ENCODE peak calls at places on chromosome 11, in six cellular contexts. L is mesendoderm; S is dorsolateral prefrontal cortex; N is CD8-positive, alpha-beta memory T cell; H is IMR-90; T is heart left ventricle. A is an unnamed sample.

GRCh38 chr11:118015385-118015841 is 29.2 kb downstream of the IL10RA start:
- DNase-seq in L (no peak), S (no peak), N (peak), H (no peak), T (no peak), A (no peak)

GRCh38 chr11:12086271-12087074 is 23.9 kb upstream of the MICAL2 start:
- DNase-seq in L (peak), S (no peak), N (no peak), H (peak), T (peak), A (no peak)

GRCh38 chr11:123306531-123306930 is 111.5 kb upstream of the CLMP start:
- DNase-seq in L (no peak), S (no peak), N (no peak), H (no peak), T (no peak), A (no peak)

GRCh38 chr11:46277313-46277622 is 194 bp upstream of the CREB3L1 start:
- DNase-seq in L (no peak), S (no peak), N (no peak), H (peak), T (peak), A (no peak)

GRCh38 chr11:94049351-94049750 is 28.2 kb downstream of the HEPHL1 start:
- DNase-seq in L (peak), S (no peak), N (no peak), H (no peak), T (no peak), A (no peak)

GRCh38 chr11:15170170-15170569 is 55.4 kb downstream of the INSC start:
- DNase-seq in L (no peak), S (no peak), N (no peak), H (peak), T (no peak), A (no peak)

GRCh38 chr11:37905707-37906417 is 1307.8 kb upstream of the RAG2 start:
- DNase-seq in L (no peak), S (no peak), N (no peak), H (no peak), T (no peak), A (no peak)

GRCh38 chr11:37623778-37624177 is 1025.7 kb upstream of the RAG2 start:
- DNase-seq in L (no peak), S (no peak), N (no peak), H (no peak), T (no peak), A (no peak)

GRCh38 chr11:102360681-102361080 is 13.7 kb downstream of the BIRC2 start:
- DNase-seq in L (no peak), S (no peak), N (no peak), H (no peak), T (no peak), A (peak)

GRCh38 chr11:126636911-126637799 is 281.7 kb downstream of the ST3GAL4 start:
- DNase-seq in L (peak), S (no peak), N (no peak), H (peak), T (no peak), A (no peak)

GRCh38 chr11:36540998-36541397 is 26.8 kb upstream of the RAG1 start:
- DNase-seq in L (peak), S (no peak), N (peak), H (peak), T (peak), A (no peak)

GRCh38 chr11:73210916-73211667 is 7.0 kb upstream of the P2RY2 start:
- DNase-seq in L (no peak), S (no peak), N (no peak), H (no peak), T (no peak), A (no peak)

GRCh38 chr11:12239396-12240298 is 129.3 kb downstream of the MICAL2 start:
- DNase-seq in L (no peak), S (no peak), N (no peak), H (peak), T (no peak), A (no peak)

GRCh38 chr11:35785287-35786167 is 123.0 kb downstream of the TRIM44 start:
- DNase-seq in L (peak), S (no peak), N (no peak), H (no peak), T (no peak), A (no peak)

GRCh38 chr11:122375687-122376399 is 259.8 kb upstream of the BLID start:
- DNase-seq in L (no peak), S (no peak), N (no peak), H (peak), T (no peak), A (no peak)

GRCh38 chr11:65786786-65787636 is at the start of gene OVOL1:
- DNase-seq in L (peak), S (no peak), N (no peak), H (no peak), T (no peak), A (peak)

GRCh38 chr11:614583-615452 is 932 bp downstream of the IRF7 start:
- DNase-seq in L (no peak), S (no peak), N (no peak), H (no peak), T (no peak), A (no peak)

GRCh38 chr11:133980665-133981064 is 23.9 kb upstream of the IGSF9B start:
- DNase-seq in L (no peak), S (no peak), N (no peak), H (no peak), T (no peak), A (no peak)

GRCh38 chr11:77873345-77873744 is 52.4 kb downstream of the AAMDC start:
- DNase-seq in L (no peak), S (no peak), N (no peak), H (no peak), T (no peak), A (no peak)

GRCh38 chr11:223026-223789 is 12.9 kb downstream of the SIRT3 start:
- DNase-seq in L (no peak), S (no peak), N (no peak), H (peak), T (no peak), A (no peak)

GRCh38 chr11:82315093-82315492 is 418.6 kb downstream of the FAM181B start:
- DNase-seq in L (peak), S (no peak), N (no peak), H (no peak), T (no peak), A (no peak)

GRCh38 chr11:57792060-57792541 is 30.5 kb downstream of the CTNND1 start:
- DNase-seq in L (no peak), S (no peak), N (peak), H (peak), T (peak), A (peak)

GRCh38 chr11:103257360-103257759 is 148.1 kb downstream of the DYNC2H1 start:
- DNase-seq in L (peak), S (no peak), N (no peak), H (peak), T (no peak), A (no peak)

GRCh38 chr11:86372586-86372985 is 2.1 kb upstream of the CCDC81 start:
- DNase-seq in L (no peak), S (no peak), N (no peak), H (no peak), T (no peak), A (no peak)

GRCh38 chr11:86377972-86378371 is 3.3 kb downstream of the CCDC81 start:
- DNase-seq in L (no peak), S (no peak), N (no peak), H (no peak), T (no peak), A (no peak)

GRCh38 chr11:86374586-86374985 is at the start of gene CCDC81:
- DNase-seq in L (peak), S (no peak), N (no peak), H (no peak), T (peak), A (no peak)

GRCh38 chr11:86370922-86371614 is 3.6 kb upstream of the CCDC81 start:
- DNase-seq in L (peak), S (no peak), N (no peak), H (peak), T (no peak), A (no peak)

DNA sequence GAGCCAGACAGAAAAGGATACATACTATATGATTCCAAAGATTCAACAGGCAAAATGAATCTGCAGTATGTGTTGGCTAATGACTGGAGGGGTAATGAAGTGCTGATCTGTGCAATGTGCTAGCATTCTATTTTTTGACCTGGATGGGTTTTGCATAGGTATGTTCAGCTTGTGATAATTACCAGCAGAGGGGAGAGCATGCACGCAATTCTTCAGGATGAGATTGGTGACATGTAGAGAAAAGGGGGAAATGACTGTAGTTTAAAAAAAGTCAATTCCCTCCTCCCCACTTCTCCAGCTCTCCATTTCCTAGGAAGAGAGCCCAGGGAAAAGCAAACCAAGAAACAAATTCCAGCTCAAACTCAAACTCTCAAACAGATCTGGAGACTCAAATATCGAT is 566 bp upstream of the CCDC81 start:
- DNase-seq in L (no peak), S (no peak), N (no peak), H (no peak), T (no peak), A (no peak)
- H3K27ac ChIP-seq in L (no peak), S (no peak), N (no peak), H (no peak), T (no peak), A (no peak)

DNA sequence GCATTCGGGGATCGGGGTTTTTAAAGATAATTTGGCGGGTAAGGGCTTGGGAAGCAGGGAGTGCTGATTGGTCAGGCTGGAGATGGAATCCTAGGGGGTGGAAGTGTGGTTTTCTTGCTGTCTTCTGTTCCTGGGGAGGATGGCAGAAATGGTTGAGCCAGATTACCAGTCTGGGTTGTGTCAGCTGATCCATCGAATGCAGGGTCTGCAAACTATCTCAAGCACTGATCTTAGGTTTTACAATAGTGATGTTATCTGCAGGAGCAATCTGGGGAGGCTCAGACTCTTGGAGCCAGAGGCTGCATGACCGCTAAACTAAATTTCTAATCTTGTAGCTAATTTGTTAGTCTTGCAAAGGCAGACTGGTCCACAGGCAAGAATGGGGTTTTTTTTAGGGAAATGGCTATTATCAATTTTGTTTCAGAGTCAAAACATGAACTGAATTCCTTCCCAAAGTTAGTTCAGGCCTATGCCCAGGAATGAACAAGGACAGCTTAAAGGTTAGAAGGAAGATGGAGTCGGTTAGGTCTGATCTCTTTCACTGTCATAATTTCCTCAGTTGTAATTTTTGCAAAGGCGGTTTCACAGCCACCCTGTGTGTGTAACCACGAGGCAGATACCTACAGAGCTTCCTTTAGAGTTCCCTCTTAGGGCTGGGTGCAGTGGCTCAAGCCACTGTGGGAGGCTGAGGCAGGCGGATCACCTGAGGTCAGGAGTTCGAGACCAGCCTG is 10.2 kb downstream of the SCGB1A1 start:
- DNase-seq in L (peak), S (no peak), N (no peak), H (no peak), T (no peak), A (no peak)
- H3K27ac ChIP-seq in L (no peak), S (no peak), N (no peak), H (no peak), T (no peak), A (no peak)

DNA sequence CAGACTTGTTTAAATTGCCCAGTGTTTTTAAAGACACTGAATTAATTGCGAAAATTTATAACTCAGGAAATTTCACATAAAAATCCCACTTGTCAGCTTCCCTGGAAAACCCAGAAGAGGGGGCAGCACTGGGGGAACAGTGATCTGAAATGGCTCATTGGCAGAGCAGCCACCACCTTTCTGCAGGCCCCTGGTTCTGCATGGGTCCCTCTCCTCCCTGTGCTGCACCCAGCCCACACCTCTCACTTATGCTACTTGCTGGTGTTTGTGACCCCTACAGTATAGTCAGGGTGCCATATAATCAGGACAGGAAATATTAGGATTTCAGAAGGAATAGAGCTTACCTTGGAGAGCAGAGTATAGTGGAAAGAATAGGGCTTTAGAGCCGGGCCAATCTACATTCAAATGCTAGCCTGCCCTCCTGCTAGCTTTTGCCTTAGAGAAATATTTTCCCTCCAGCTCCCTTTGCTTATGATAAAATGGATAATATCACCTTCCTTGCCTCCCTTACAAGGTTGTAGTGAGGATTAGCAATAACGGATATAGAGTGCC is 28.5 kb upstream of the C11orf96 start:
- DNase-seq in L (no peak), S (no peak), N (no peak), H (no peak), T (no peak), A (no peak)
- H3K27ac ChIP-seq in L (no peak), S (no peak), N (no peak), H (no peak), T (no peak), A (no peak)

GRCh38 chr11:10441021-10441523 is 14.0 kb upstream of the AMPD3 start:
- DNase-seq in L (no peak), S (no peak), N (no peak), H (peak), T (no peak), A (no peak)
- H3K27ac ChIP-seq in L (no peak), S (no peak), N (no peak), H (no peak), T (no peak), A (no peak)

DNA sequence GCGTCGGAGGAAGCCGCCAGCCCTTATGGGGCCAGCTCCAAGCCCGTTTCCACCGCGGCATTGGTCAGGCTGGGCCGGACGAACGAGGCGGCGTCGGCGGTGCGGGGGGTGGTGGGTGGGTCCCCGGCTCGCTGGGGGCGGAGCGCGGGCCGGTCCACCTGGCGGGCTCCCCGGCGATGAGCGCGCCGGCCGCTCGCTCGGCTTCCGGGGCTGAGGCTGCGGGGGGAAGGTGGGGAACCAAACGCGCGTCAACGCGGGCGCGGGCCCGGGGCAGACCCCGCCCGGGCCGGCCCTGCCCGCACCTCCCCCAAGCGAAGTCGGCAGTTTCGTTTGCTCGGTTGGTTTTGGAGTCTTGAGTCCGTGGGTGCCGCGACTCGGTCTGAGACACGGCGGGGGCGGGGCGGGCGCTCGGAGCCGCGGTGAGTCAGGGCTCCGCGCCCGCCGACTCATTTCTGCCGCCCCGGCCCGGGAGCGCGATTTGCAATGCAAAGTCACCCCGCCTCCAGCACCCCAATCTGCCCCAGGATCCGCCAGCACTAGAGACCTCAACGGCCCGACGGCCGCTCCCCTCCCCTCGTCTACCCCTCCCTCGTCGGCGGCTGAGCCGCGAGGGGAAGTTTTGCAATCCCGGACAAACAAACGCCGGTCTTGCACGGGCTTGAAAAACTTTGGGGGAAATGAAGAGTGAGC is 1.3 kb downstream of the ASCL2 start:
- DNase-seq in L (peak), S (no peak), N (peak), H (no peak), T (no peak), A (peak)
- H3K27ac ChIP-seq in L (no peak), S (no peak), N (no peak), H (no peak), T (no peak), A (no peak)

GRCh38 chr11:124405611-124406010 is 6.8 kb upstream of the OR8B3 start:
- DNase-seq in L (no peak), S (no peak), N (no peak), H (peak), T (no peak), A (no peak)
- H3K27ac ChIP-seq in L (no peak), S (no peak), N (no peak), H (no peak), T (no peak), A (no peak)

GRCh38 chr11:75339685-75340409 is 11.6 kb downstream of the ARRB1 start:
- DNase-seq in L (peak), S (no peak), N (no peak), H (no peak), T (peak), A (no peak)

GRCh38 chr11:75341583-75341982 is 9.9 kb downstream of the ARRB1 start:
- DNase-seq in L (no peak), S (no peak), N (no peak), H (no peak), T (no peak), A (no peak)

GRCh38 chr11:75334976-75335375 is 16.5 kb downstream of the ARRB1 start:
- DNase-seq in L (peak), S (no peak), N (no peak), H (no peak), T (no peak), A (no peak)

GRCh38 chr11:75337195-75337654 is 14.2 kb downstream of the ARRB1 start:
- DNase-seq in L (no peak), S (no peak), N (no peak), H (peak), T (no peak), A (no peak)

DNA sequence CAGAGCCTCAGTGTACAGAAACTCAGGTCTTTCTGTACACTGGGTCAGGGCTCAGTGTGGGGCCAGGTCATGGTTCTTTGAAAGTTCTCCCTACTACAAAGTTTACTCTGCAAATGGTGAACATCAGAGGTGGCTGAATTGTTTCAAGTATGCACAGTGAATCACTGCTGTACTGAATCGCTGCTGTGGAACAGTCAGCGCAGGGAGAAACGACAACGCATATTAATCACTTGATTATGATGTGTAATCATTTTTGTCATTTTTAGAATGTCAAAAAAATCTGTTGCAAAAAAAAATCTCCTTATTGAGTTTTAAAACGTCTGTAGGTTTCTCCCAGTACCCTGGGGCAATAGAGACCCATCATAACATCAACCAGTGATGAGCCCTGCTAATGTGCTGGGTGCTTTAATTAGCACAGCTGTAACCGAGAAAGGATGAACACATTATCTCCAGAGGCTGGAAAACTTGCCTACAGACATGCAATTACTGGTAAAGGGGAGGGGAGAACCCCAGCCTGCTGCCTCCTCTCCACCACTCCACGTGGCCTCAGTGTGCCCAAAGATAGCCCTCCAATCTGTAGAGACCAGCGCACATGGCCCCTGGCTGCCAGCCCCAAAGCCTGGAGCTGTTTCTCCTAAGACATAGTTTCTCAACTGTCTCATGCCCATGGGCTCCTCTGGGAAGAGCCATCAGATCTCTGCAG is 12.8 kb downstream of the ARRB1 start:
- DNase-seq in L (no peak), S (no peak), N (no peak), H (peak), T (peak), A (no peak)
- H3K27ac ChIP-seq in L (peak), S (peak), N (peak), H (peak), T (peak), A (peak)

A was measured in naive thymus-derived CD4-positive, alpha-beta T cell.